ENCODE peak calls at places on chromosomes 5 and 9, in nine cellular contexts. T, Q, E, M, R, P, G, Y and F are unnamed samples.

GRCh38 chr9:98092633-98092971 is 26.4 kb downstream of the TRIM14 start:
- DNase-seq in P (no peak), T (no peak), M (no peak), G (no peak), Q (no peak), R (no peak), E (no peak), Y (no peak), F (no peak)

GRCh38 chr5:143629871-143630658 is 181.9 kb upstream of the HMHB1 start:
- DNase-seq in P (no peak), T (no peak), M (peak; percentile 72), E (no peak), R (peak; percentile 58), G (no peak), Y (no peak), Q (no peak), F (no peak)

GRCh38 chr5:103918668-103919367 is 356.2 kb upstream of the NUDT12 start:
- DNase-seq in T (no peak), Y (no peak), P (no peak), G (peak; percentile 62), Q (no peak), R (peak; percentile 80), E (no peak), M (peak; percentile 1), F (no peak)

GRCh38 chr5:69115526-69115925 is 21.7 kb downstream of the SLC30A5 start:
- DNase-seq in Y (no peak), T (no peak), M (no peak), R (no peak), E (no peak), G (no peak), P (no peak), Q (no peak), F (no peak)

GRCh38 chr5:147628054-147628895 is 118.4 kb upstream of the DPYSL3 start:
- DNase-seq in P (peak; percentile 25), R (peak; percentile 74), Q (no peak), E (peak; percentile 64), G (peak; percentile 95), Y (peak; percentile 39), M (peak; percentile 69), T (no peak), F (peak; percentile 71)

GRCh38 chr9:120361531-120361930 is 218.4 kb downstream of the CDK5RAP2 start:
- DNase-seq in T (no peak), Q (no peak), P (no peak), R (no peak), M (no peak), G (no peak), E (no peak), Y (no peak), F (no peak)

GRCh38 chr9:3939820-3940219 is 360.0 kb downstream of the GLIS3 start:
- DNase-seq in G (no peak), P (no peak), E (no peak), T (no peak), R (no peak), Y (no peak), M (no peak), Q (no peak), F (no peak)

GRCh38 chr5:38692780-38693507 is 136.5 kb upstream of the LIFR start:
- DNase-seq in Y (no peak), G (no peak), Q (no peak), M (no peak), P (no peak), T (no peak), R (no peak), E (no peak), F (no peak)

GRCh38 chr9:137551656-137552534 is at the start of gene MRPL41:
- DNase-seq in Q (peak; percentile 94), R (peak; percentile 88), M (peak; percentile 76), T (peak; percentile 87), Y (peak; percentile 97), P (peak; percentile 70), E (peak; percentile 61), G (peak; percentile 96), F (peak; percentile 95)

GRCh38 chr5:68946728-68947127 is 147.1 kb upstream of the SLC30A5 start:
- DNase-seq in G (no peak), M (no peak), Y (no peak), P (no peak), E (no peak), R (no peak), Q (no peak), T (no peak), F (no peak)

GRCh38 chr5:64872044-64872443 is 103.3 kb downstream of the CWC27 start:
- DNase-seq in Q (no peak), T (no peak), P (no peak), R (no peak), Y (no peak), G (no peak), M (peak; percentile 49), E (no peak), F (no peak)

GRCh38 chr5:139836469-139837208 is 41.0 kb downstream of the PSD2 start:
- DNase-seq in P (no peak), Q (peak; percentile 63), T (no peak), Y (no peak), E (no peak), G (no peak), M (no peak), R (no peak), F (no peak)

GRCh38 chr9:68492801-68493200 is 47.9 kb downstream of the TMEM252 start:
- DNase-seq in P (no peak), T (no peak), M (no peak), Y (no peak), G (no peak), E (no peak), Q (no peak), R (no peak), F (no peak)

GRCh38 chr5:79845448-79846197 is 145.4 kb downstream of the MTX3 start:
- DNase-seq in Y (no peak), P (no peak), T (no peak), E (peak; percentile 13), R (peak; percentile 59), M (peak; percentile 96), G (no peak), Q (no peak), F (no peak)

GRCh38 chr5:56161927-56162326 is 71.2 kb downstream of the ANKRD55 start:
- DNase-seq in P (no peak), Y (no peak), Q (no peak), M (no peak), R (no peak), G (no peak), E (no peak), T (no peak), F (no peak)

GRCh38 chr5:179526978-179527377 is 23.4 kb upstream of the RUFY1 start:
- DNase-seq in Q (no peak), E (no peak), T (no peak), G (peak; percentile 12), M (no peak), R (no peak), P (no peak), Y (no peak), F (no peak)

GRCh38 chr9:1235650-1236401 is 185.7 kb downstream of the DMRT2 start:
- DNase-seq in P (no peak), Q (no peak), E (no peak), T (no peak), M (no peak), R (no peak), Y (no peak), G (no peak), F (no peak)

GRCh38 chr5:73894860-73895259 is 268.9 kb downstream of the ARHGEF28 start:
- DNase-seq in T (no peak), M (no peak), G (no peak), E (no peak), R (no peak), Y (no peak), Q (no peak), P (no peak), F (no peak)

GRCh38 chr5:131406076-131406475 is 142.2 kb downstream of the CDC42SE2 start:
- DNase-seq in M (no peak), Y (no peak), E (no peak), Q (no peak), T (no peak), R (no peak), P (no peak), G (no peak), F (no peak)

GRCh38 chr5:109844695-109845094 is 155.0 kb downstream of the MAN2A1 start:
- DNase-seq in P (no peak), Q (no peak), T (no peak), M (peak; percentile 80), Y (no peak), R (peak; percentile 53), E (no peak), G (peak; percentile 12), F (no peak)

GRCh38 chr5:159510282-159510681 is 180.0 kb upstream of the IL12B start:
- DNase-seq in T (peak; percentile 33), R (peak; percentile 92), Q (peak; percentile 81), E (no peak), Y (no peak), P (peak; percentile 53), M (peak; percentile 52), G (no peak), F (peak; percentile 83)
- TF ChIP-seq CTCF in T (no peak), R (no peak), Q (no peak), E (no peak), Y (no peak), P (peak; percentile 18), M (no peak), G (no peak), F (no peak)

DNA sequence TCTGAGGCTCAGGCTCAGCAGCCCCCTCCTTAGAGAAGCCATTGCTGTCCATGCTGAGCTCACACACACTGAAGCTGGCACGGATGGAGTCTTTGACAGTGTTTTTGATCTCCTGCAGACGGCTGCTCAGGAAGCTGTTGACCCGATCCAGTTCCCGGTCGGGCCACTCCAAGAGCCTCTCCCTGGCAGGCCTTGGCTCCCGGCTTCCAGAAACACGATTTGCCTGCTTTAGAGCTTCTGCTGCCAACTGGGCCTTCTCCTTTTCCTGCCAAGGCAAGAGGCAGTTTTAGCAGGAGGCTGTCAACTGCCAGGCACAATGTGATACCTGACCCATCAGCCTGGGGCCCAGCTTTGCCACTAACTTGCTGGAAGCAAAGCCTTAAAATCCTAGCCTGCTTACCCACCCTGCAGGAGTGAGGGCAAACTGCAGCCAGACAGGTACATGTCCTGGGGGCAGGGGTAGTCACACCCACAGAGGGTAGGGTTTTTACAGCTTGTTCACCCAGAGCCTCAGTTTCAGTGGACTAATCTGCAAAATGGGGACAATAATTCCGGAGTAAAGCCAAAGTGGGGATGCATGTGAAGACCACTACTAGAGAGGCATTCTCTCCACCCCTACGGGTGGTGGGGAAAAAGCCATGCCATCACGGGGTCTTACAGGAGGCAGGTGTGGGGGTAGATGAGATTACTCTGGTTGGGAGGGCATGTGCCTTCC is 8.3 kb upstream of the DDX41 start:
- DNase-seq in T (no peak), G (no peak), Q (no peak), R (no peak), Y (no peak), P (no peak), E (no peak), M (no peak), F (no peak)
- TF ChIP-seq CTCF in T (no peak), G (no peak), Q (no peak), R (no peak), Y (no peak), P (no peak), E (no peak), M (no peak), F (no peak)

GRCh38 chr9:91421022-91421765 is 2.4 kb downstream of the NFIL3 start:
- DNase-seq in T (peak; percentile 38), G (peak; percentile 52), Q (no peak), R (peak; percentile 59), E (no peak), Y (peak; percentile 36), M (peak; percentile 39), P (no peak), F (peak; percentile 80)
- TF ChIP-seq CTCF in T (peak; percentile 37), G (peak; percentile 66), Q (peak; percentile 32), R (peak; percentile 53), E (no peak), Y (peak; percentile 51), M (peak; percentile 31), P (peak; percentile 27), F (peak; percentile 31)

GRCh38 chr9:122070728-122071127 is 22.4 kb downstream of the TTLL11 start:
- DNase-seq in E (no peak), Q (no peak), G (no peak), T (no peak), P (no peak), R (no peak), M (no peak), Y (no peak), F (no peak)
- TF ChIP-seq CTCF in E (no peak), Q (no peak), G (no peak), T (no peak), P (no peak), R (no peak), M (no peak), Y (no peak), F (no peak)